ENCODE peak calls at places on chromosome 6, in eight cellular contexts. J is fibroblast of lung, N is HepG2, X is PC-9, M is HCT116, G is PC-3, S is GM12878, I is SK-N-SH. Y is an unnamed sample.

GRCh38 chr6:152232494-152233151 is 404.5 kb downstream of the SYNE1 start:
- DNase-seq in J (peak), N (peak), X (no peak), M (no peak), G (no peak), S (no peak), I (peak), Y (peak)

GRCh38 chr6:122007366-122007765 is 392.1 kb upstream of the HSF2 start:
- DNase-seq in J (peak), N (no peak), X (no peak), M (no peak), G (no peak), S (no peak), I (peak), Y (peak)

GRCh38 chr6:10662207-10662606 is 32.2 kb downstream of the C6orf52 start:
- DNase-seq in J (no peak), N (no peak), X (no peak), M (no peak), G (no peak), S (no peak), I (no peak), Y (no peak)

GRCh38 chr6:70375166-70375565 is 38.1 kb upstream of the FAM135A start:
- DNase-seq in J (peak), N (no peak), X (peak), M (no peak), G (peak), S (no peak), I (no peak), Y (no peak)

GRCh38 chr6:31558631-31559500 is 11.5 kb downstream of the NFKBIL1 start:
- DNase-seq in J (peak), N (no peak), X (no peak), M (no peak), G (no peak), S (peak), I (no peak), Y (no peak)

GRCh38 chr6:42088101-42088591 is 37.8 kb downstream of the TAF8 start:
- DNase-seq in J (peak), N (no peak), X (peak), M (no peak), G (peak), S (no peak), I (no peak), Y (no peak)

GRCh38 chr6:42915737-42916136 is at the start of gene PTCRA:
- DNase-seq in J (no peak), N (no peak), X (no peak), M (no peak), G (no peak), S (no peak), I (no peak), Y (no peak)

GRCh38 chr6:56359201-56359899 is 112.0 kb upstream of the COL21A1 start:
- DNase-seq in J (peak), N (peak), X (peak), M (peak), G (peak), S (peak), I (peak), Y (peak)

GRCh38 chr6:131250121-131250520 is 114.9 kb downstream of the AKAP7 start:
- DNase-seq in J (peak), N (no peak), X (no peak), M (no peak), G (peak), S (peak), I (no peak), Y (peak)

GRCh38 chr6:17865243-17865642 is 122.2 kb downstream of the KIF13A start:
- DNase-seq in J (peak), N (no peak), X (peak), M (peak), G (peak), S (no peak), I (no peak), Y (peak)

GRCh38 chr6:129709451-129709908 is 497 bp downstream of the ARHGAP18 start:
- DNase-seq in J (peak), N (no peak), X (peak), M (no peak), G (peak), S (no peak), I (no peak), Y (peak)

GRCh38 chr6:149087898-149088297 is 229.6 kb upstream of the TAB2 start:
- DNase-seq in J (no peak), N (no peak), X (no peak), M (no peak), G (no peak), S (no peak), I (no peak), Y (no peak)

GRCh38 chr6:39904946-39905639 is 29.2 kb downstream of the MOCS1 start:
- DNase-seq in J (no peak), N (no peak), X (no peak), M (no peak), G (no peak), S (no peak), I (no peak), Y (no peak)

GRCh38 chr6:41578714-41579610 is 32.8 kb downstream of the FOXP4 start:
- DNase-seq in J (peak), N (no peak), X (no peak), M (no peak), G (peak), S (no peak), I (peak), Y (no peak)

GRCh38 chr6:161088676-161089328 is 97.2 kb downstream of the MAP3K4 start:
- DNase-seq in J (peak), N (no peak), X (no peak), M (no peak), G (no peak), S (no peak), I (no peak), Y (peak)

GRCh38 chr6:22147983-22148797 is 148.6 kb downstream of the PRL start:
- DNase-seq in J (peak), N (peak), X (no peak), M (no peak), G (peak), S (no peak), I (peak), Y (peak)

GRCh38 chr6:157825243-157825904 is 2.3 kb downstream of the SNX9 start:
- DNase-seq in J (peak), N (peak), X (no peak), M (no peak), G (peak), S (no peak), I (no peak), Y (no peak)

DNA sequence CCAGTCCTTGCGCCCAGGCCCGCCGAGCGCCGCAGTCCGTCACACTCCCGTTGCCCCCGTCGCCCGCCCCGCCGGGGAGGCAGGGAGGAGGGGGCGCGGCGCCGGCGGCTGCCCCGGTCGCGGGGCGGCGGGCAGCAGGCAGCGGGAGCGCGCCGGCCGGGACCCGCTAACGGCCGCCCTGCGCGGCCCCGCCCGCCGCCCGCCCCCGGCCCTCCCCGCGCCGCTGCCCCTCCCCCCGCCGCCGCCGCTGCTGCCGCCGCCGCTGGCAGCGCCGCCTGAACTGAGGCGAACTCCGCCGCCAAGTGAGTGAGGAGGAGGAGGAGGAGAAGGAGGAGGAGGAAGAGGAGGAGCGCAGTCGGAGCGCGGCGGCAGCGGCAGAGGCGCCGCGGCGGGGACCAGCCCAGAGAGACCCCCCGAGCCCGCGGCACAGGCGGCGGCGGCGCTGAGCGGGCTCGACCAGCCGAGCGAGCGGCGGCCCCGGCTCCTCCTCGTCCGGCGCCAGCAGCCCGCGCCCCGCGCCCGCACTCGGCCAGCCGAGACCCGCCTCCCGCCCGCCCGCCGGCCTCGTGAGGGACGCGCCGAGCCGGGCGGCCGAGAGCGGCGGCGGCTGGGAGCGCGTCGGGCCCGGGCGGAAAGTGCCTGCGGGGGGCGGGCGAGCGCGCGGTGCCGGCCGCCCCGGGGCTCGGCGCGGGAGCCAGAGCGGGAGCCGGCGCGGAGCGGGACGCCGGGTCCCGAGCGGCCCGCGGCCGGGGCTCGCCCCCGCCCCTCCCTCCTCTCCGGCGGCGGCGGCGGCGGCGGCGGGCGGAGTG is at the start of gene QKI:
- DNase-seq in J (peak), N (peak), X (no peak), M (no peak), G (peak), S (no peak), I (peak), Y (peak)
- H2AFZ ChIP-seq in J (no peak), N (no peak), X (peak), M (no peak), G (peak), S (peak), I (peak), Y (peak)

DNA sequence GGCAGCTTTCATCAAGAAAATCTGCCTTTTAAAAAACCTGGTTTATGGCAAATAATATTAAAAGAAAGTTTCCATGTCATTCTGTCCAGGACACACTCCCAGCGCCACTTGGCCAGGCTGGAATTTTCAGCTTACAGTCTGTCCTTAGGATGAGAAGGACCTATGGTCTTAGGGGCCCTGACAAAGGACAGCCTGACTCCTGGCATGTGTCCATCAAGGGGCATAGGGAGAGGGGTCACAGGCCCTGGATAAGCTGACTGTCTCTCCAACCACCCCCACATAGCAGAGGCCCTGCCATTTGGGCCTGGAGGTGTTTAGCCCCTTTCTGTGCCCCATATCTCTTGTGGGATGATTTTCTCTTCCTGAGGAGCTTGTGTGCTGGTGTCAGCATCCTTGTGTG is 60.6 kb downstream of the ADTRP start:
- DNase-seq in J (no peak), N (no peak), X (no peak), M (no peak), G (no peak), S (no peak), I (no peak), Y (no peak)
- H2AFZ ChIP-seq in J (no peak), N (no peak), X (no peak), M (no peak), G (no peak), S (no peak), I (no peak), Y (no peak)

GRCh38 chr6:134908906-134909516 is 40.9 kb downstream of the ALDH8A1 start:
- DNase-seq in J (peak), N (peak), X (peak), M (peak), G (peak), S (no peak), I (no peak), Y (peak)
- H2AFZ ChIP-seq in J (peak), N (no peak), X (no peak), M (peak), G (peak), S (no peak), I (peak), Y (no peak)

DNA sequence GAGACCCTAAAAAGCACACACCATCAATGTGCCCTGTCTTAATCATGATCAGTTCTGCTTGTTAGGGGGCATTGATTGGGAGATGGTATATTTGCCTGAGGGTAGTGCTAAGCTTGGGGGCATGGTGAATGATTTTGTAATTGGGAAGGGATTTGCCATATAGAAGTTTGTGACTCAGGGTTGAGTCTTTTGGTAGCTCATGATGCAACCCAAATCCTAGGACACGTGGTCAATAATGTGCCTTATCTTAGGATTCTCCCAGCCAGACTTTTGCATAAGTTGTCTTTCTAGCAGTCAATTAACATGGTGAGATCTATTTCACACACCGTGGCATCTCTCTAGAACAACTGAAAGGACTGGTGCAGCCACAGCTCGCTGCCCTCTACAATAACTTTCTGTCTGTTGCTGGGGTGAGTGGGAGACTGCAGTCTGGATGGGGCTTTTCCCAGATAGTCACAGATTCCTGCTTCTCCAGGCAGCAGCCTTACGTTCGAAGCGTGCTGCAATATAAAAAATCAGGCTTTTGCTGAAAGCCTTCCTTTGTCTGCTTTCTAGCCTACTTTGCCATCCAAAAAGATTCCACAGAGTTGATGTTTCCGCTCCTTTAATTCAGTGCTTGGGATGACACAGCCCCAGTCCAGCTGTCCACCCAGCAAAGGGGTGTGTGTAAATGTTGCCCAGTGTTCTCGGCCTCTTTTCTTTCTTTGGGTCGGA is 58.9 kb downstream of the ID4 start:
- DNase-seq in J (no peak), N (no peak), X (no peak), M (no peak), G (peak), S (no peak), I (no peak), Y (no peak)
- H2AFZ ChIP-seq in J (no peak), N (no peak), X (no peak), M (no peak), G (no peak), S (no peak), I (no peak), Y (no peak)

DNA sequence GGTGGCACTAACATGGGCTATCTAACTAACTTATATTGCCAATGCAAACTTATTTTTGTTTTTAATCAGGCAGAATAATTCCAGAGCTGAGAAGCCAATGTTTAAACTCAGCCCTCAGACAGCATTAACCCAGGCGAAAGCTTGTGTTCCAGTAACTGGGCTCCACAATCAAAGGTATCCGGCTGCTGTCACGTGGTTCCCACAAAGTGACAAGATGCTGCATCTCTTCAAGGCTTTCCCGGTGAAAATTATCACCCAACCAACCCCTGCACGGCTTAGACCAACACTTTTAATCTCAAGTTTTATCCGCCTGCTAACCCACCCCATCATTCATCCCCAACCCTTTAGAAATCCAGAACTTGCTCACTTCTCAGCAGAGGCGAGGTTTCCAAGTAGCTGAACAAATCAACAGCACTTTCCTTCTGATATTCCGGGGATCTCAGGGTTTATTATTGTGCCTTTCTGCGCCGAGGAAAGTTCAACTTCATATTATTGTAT is 874 bp downstream of the MTCL3 start:
- DNase-seq in J (peak), N (no peak), X (no peak), M (no peak), G (no peak), S (no peak), I (peak), Y (no peak)
- H2AFZ ChIP-seq in J (peak), N (no peak), X (no peak), M (no peak), G (no peak), S (no peak), I (peak), Y (no peak)

DNA sequence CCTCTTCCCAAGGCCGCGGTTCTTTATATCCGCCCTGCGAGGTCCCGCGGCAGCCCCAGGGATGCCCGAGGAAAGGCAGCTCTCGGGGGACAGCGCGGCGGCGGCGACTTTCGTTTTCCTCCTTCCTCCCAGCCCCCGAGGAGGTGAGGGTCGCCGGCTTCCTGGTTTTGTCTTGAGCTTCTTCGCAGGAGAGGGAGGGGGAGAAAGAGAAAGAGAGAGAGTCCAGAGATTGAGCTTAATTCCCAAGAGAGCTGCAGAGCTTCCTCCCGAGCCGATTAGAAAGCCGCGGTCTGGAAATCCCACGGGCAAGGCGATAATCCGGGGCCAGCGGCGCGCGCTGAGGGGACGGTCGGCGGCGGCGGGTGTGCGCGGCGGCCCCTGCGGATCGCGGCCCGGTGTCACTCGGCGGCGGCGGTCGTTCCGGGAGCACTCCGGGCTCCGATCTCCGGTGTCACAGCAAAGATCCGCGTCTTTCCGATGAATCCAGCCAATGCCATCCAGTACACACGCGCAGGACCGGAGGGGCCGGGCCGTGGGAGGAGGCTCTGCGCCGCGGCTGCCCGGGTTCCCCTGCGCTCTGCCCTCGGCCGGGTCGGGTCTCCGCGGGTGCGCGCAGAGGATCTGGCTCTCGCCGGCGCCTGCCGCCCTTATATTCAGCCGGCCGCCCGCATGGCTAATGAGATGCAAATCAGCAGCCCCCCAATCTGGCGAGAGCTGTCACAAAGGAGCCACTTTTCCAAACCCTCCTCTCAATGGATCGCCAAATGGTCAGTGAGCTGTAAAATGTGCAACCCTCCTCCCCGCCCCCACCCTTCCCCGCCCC is at the start of gene DLL1:
- DNase-seq in J (peak), N (no peak), X (no peak), M (no peak), G (peak), S (no peak), I (peak), Y (peak)
- H2AFZ ChIP-seq in J (no peak), N (no peak), X (no peak), M (peak), G (peak), S (peak), I (peak), Y (peak)

DNA sequence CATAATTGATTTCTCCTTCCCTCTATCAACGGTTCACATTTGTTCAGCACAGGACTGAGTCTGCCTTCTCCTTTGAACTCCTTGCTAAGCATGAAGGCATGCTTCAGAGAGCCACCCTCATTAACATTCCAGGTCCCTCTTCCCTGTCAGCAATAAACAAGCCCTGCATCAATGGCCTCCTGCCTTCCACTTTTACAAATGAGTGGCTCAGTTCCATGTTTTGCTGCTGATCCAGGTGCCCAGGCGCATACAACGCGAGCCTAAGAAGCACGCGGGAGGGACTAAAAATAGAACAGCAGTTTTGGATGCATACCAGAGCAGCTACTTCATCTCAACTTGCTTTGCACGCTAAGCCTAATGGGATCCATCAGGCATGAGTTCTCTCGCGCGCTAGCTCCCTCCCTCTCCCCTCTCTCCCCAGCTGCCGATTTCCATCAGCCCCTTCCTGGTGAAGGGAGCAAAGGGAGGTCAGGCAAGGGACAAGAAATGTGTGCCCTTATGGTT is 53.4 kb downstream of the TRAF3IP2 start:
- DNase-seq in J (peak), N (no peak), X (peak), M (no peak), G (peak), S (no peak), I (peak), Y (peak)
- H2AFZ ChIP-seq in J (peak), N (no peak), X (no peak), M (peak), G (no peak), S (no peak), I (peak), Y (no peak)

Y was measured in hepatocyte.